ENCODE peak calls at places on chromosome 18, in four cellular contexts. W is K562, Z is HepG2, H is GM12878. B is an unnamed sample.

GRCh38 chr18:74463271-74463670 is 6.2 kb upstream of the DIPK1C start:
- DNase-seq in W (no peak), H (no peak), Z (no peak), B (no peak)

GRCh38 chr18:25805939-25806338 is 284.5 kb downstream of the SS18 start:
- DNase-seq in W (no peak), Z (no peak), H (no peak), B (no peak)

GRCh38 chr18:3151379-3152264 is 68.1 kb downstream of the MYOM1 start:
- DNase-seq in H (no peak), W (peak), Z (peak), B (peak)

GRCh38 chr18:62898359-62898758 is 183.0 kb downstream of the PHLPP1 start:
- DNase-seq in W (no peak), H (peak), Z (peak), B (no peak)

GRCh38 chr18:61470111-61470673 is 137.0 kb downstream of the CDH20 start:
- DNase-seq in W (no peak), H (no peak), Z (no peak), B (no peak)

GRCh38 chr18:39105095-39105494 is 1539.5 kb upstream of the CELF4 start:
- DNase-seq in H (no peak), W (no peak), Z (no peak), B (no peak)

GRCh38 chr18:78979682-78980278 is at the start of gene SALL3:
- DNase-seq in H (no peak), W (no peak), Z (no peak), B (peak)

GRCh38 chr18:23650963-23651927 is 11.5 kb downstream of the ANKRD29 start:
- DNase-seq in W (no peak), H (no peak), Z (peak), B (no peak)

GRCh38 chr18:70423120-70423519 is 134.3 kb downstream of the SOCS6 start:
- DNase-seq in Z (no peak), H (no peak), W (no peak), B (no peak)

GRCh38 chr18:14768241-14768640 is 20.3 kb downstream of the ANKRD30B start:
- DNase-seq in H (no peak), Z (no peak), W (no peak), B (no peak)

GRCh38 chr18:60040966-60041365 is 141.2 kb downstream of the PMAIP1 start:
- DNase-seq in Z (no peak), H (no peak), W (no peak), B (no peak)

GRCh38 chr18:60044290-60045006 is 144.7 kb downstream of the PMAIP1 start:
- DNase-seq in Z (no peak), H (no peak), W (no peak), B (no peak)

DNA sequence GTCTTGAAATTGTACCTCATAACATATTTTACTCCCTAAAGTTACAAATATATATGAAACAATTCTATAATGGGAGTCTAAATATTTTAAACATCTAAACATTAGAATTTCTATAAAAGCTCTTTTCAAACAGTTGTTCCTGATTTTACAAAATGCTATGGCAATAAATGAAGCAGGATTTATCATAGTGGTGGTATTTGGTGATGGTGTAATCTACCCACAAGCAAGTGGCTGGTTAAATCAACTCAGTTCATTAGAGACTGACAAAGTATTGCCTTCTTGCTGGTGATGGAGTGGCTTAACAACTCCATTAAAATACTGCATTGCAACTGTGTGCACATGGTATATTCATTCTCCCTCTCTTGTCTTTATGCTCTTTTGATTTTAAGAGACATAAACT is 138.9 kb downstream of the PMAIP1 start:
- DNase-seq in Z (no peak), H (no peak), W (no peak), B (no peak)
- TF ChIP-seq FOXK2 in Z (no peak), H (no peak), W (no peak), B (no peak)

GRCh38 chr18:67108894-67109293 is 407.6 kb downstream of the DSEL start:
- DNase-seq in H (no peak), Z (no peak), W (no peak), B (no peak)
- TF ChIP-seq SP1 in H (no peak), Z (no peak), W (no peak), B (no peak)

DNA sequence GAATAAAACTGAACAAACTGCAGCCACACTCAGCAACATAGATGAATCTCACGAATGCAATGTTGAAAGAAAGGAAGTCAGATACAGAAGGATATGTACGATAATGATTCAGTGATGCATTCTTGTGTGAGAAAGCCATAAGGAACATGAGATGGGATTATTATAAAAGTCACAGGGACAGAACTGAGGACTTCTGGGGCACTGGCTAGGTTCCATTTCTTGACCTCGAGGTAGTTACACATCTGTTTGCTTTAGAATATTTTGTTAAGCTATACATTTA is 56.9 kb upstream of the SMAD2 start:
- DNase-seq in W (no peak), H (no peak), Z (no peak), B (no peak)
- TF ChIP-seq FOXK2 in W (no peak), H (no peak), Z (no peak), B (no peak)

GRCh38 chr18:56702946-56703345 is 51.8 kb downstream of the WDR7 start:
- DNase-seq in H (no peak), Z (peak), W (peak), B (peak)
- TF ChIP-seq SP1 in H (no peak), Z (no peak), W (no peak), B (no peak)

GRCh38 chr18:59024829-59025228 is 114.9 kb upstream of the SEC11C start:
- DNase-seq in H (no peak), W (no peak), Z (no peak), B (no peak)
- TF ChIP-seq FOXK2 in H (no peak), W (no peak), Z (no peak), B (no peak)

DNA sequence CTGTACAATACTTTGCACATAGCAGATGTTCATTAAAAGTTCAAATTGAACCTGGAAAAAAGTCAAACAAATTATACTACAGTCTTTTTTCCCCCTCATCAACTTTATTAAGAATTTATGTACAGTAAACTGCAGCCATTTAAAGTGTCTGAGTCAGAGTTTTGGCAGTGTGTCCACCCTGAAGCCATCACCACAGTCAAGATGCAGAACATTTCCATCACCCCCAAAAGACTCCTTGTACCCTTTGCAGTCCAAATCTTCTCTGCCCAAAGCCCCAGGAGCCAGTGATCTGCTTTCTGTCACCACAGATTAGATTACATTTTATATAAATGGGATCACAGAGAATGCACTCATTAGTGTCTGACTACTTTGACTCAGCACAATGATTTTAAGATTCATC is 10.8 kb downstream of the MAPRE2 start:
- DNase-seq in H (no peak), Z (no peak), W (no peak), B (no peak)
- TF ChIP-seq SP1 in H (no peak), Z (no peak), W (no peak), B (no peak)

GRCh38 chr18:22503803-22504202 is 86.1 kb upstream of the CTAGE1 start:
- DNase-seq in H (no peak), W (no peak), Z (no peak), B (no peak)
- TF ChIP-seq FOXK2 in H (no peak), W (no peak), Z (no peak), B (no peak)

GRCh38 chr18:26864658-26865057 is 849 bp downstream of the AQP4 start:
- DNase-seq in W (no peak), H (no peak), Z (no peak), B (no peak)

GRCh38 chr18:26863921-26864497 is 1.5 kb downstream of the AQP4 start:
- DNase-seq in Z (no peak), H (no peak), W (no peak), B (no peak)

GRCh38 chr18:26865557-26865956 is at the start of gene AQP4:
- DNase-seq in H (no peak), Z (no peak), W (no peak), B (peak)

GRCh38 chr18:26862084-26862483 is 3.4 kb downstream of the AQP4 start:
- DNase-seq in Z (no peak), W (no peak), H (no peak), B (no peak)

DNA sequence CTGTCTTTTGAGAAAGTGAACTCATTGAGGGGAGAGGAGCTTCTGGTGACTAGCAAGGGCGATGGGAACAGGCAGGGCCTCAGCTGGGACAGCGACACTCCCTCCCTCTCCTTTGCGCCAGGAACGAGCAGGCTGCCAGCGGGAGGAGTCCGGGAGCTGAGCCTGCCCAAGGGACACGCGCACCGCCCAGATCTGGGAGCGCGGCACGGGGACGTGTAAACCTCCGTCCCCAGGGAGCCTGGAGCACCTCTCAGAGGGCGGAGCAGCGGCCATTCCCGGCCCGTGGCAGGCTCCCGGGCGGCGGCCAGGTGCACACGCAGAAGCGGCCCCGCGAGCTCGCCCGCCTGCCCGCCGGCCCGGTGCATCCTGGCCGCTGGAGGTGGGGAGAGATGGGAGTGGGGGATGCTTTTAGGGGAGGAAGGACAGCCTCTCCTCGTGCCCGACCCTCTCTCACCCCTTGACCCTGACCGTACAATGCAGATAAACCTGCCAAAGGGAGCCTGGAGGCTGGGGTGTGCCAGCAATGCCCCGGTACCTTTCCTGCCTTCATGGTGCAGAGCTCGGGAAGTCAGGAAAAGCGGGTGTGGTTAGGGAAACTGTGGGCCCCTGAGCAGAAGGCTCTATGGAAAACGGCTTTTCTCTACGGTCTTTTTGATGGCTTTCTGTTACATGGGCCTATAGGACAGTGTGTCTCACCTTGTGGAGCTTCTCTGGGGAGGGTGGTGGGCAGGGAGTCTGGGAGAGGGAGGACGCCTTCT is 2.2 kb downstream of the AQP4 start:
- DNase-seq in H (no peak), W (no peak), Z (no peak), B (peak)
- TF ChIP-seq SP1 in H (no peak), W (no peak), Z (no peak), B (no peak)

GRCh38 chr18:48200631-48201336 is 208.4 kb downstream of the ZBTB7C start:
- DNase-seq in Z (no peak), H (no peak), W (no peak), B (no peak)

GRCh38 chr18:48202899-48203260 is 206.3 kb downstream of the ZBTB7C start:
- DNase-seq in H (no peak), W (no peak), Z (no peak), B (no peak)

GRCh38 chr18:48201952-48202898 is 207.0 kb downstream of the ZBTB7C start:
- DNase-seq in H (no peak), W (no peak), Z (no peak), B (no peak)

GRCh38 chr18:48199399-48199798 is 209.8 kb downstream of the ZBTB7C start:
- DNase-seq in W (no peak), H (no peak), Z (no peak), B (no peak)

GRCh38 chr18:48201337-48201705 is 207.9 kb downstream of the ZBTB7C start:
- DNase-seq in Z (no peak), W (no peak), H (no peak), B (no peak)
- TF ChIP-seq FOXK2 in Z (no peak), W (no peak), H (no peak), B (no peak)

B was measured in HEK293T.